ENCODE peak calls at places on chromosomes 11 and 22, in five cellular contexts. L is NB4, P is endodermal cell, E is WERI-Rb-1, M is OCI-LY7. U is an unnamed sample.
A peak's percentile ranks its signal among the peaks of the same experiment; 100 is the strongest.

GRCh38 chr11:67006029-67006884 is 16.7 kb upstream of the SYT12 start:
- DNase-seq in P (peak; percentile 86), E (peak; percentile 28), M (peak; percentile 88), L (peak; percentile 85), U (no peak)

GRCh38 chr22:29570456-29570855 is 10.5 kb downstream of the NIPSNAP1 start:
- DNase-seq in E (no peak), M (no peak), L (no peak), P (no peak), U (no peak)

GRCh38 chr11:110779108-110779507 is 66.9 kb upstream of the ARHGAP20 start:
- DNase-seq in M (no peak), P (no peak), L (no peak), E (no peak), U (no peak)

GRCh38 chr11:114307524-114308203 is 11.5 kb downstream of the NNMT start:
- DNase-seq in L (peak; percentile 7), M (no peak), P (no peak), E (no peak), U (no peak)

GRCh38 chr11:78030429-78031325 is 7.6 kb upstream of the KCTD14 start:
- DNase-seq in P (peak; percentile 59), E (no peak), L (no peak), M (no peak), U (no peak)

GRCh38 chr11:128888034-128888985 is 2.8 kb upstream of the KCNJ5 start:
- DNase-seq in M (no peak), P (peak; percentile 85), L (no peak), E (peak; percentile 26), U (no peak)

GRCh38 chr11:103091024-103091423 is 936 bp downstream of the DCUN1D5 start:
- DNase-seq in L (peak; percentile 59), P (peak; percentile 60), E (no peak), M (peak; percentile 21), U (no peak)

GRCh38 chr11:118895093-118896039 is 11.7 kb downstream of the CXCR5 start:
- DNase-seq in L (no peak), P (peak; percentile 71), E (no peak), M (peak; percentile 90), U (peak; percentile 94)

GRCh38 chr22:37906364-37907008 is 389 bp downstream of the MICALL1 start:
- DNase-seq in L (peak; percentile 32), E (no peak), M (peak; percentile 35), P (no peak), U (peak; percentile 89)

GRCh38 chr11:73173755-73174494 is 31.8 kb upstream of the FCHSD2 start:
- DNase-seq in E (no peak), M (no peak), P (no peak), L (no peak), U (peak; percentile 82)

GRCh38 chr11:11408436-11409221 is 55.6 kb upstream of the CSNK2A3 start:
- DNase-seq in L (no peak), M (no peak), E (no peak), P (no peak), U (no peak)

GRCh38 chr11:130442728-130443127 is 5.7 kb upstream of the ADAMTS15 start:
- DNase-seq in P (no peak), M (no peak), L (no peak), E (no peak), U (no peak)

GRCh38 chr11:11960687-11961086 is 47.7 kb downstream of the DKK3 start:
- DNase-seq in E (no peak), P (no peak), M (no peak), L (no peak), U (no peak)

GRCh38 chr11:122201126-122201525 is 85.1 kb upstream of the BLID start:
- DNase-seq in P (no peak), M (no peak), L (no peak), E (no peak), U (no peak)
- H3K4me3 ChIP-seq in P (no peak overlapping the region), M (no peak overlapping the region), L (no peak overlapping the region), E (no peak overlapping the region), U (no peak overlapping the region)

GRCh38 chr11:2886936-2887335 is 1.4 kb upstream of the CDKN1C start:
- DNase-seq in E (no peak), L (no peak), P (no peak), M (no peak), U (peak; percentile 77)

GRCh38 chr11:2885676-2886081 is at the start of gene CDKN1C:
- DNase-seq in P (peak; percentile 95), L (peak; percentile 75), E (peak; percentile 88), M (peak; percentile 82), U (peak; percentile 95)

GRCh38 chr11:2887526-2888195 is 2.1 kb upstream of the CDKN1C start:
- DNase-seq in M (no peak), E (no peak), P (no peak), L (no peak), U (peak; percentile 75)

GRCh38 chr11:2885017-2885675 is 429 bp downstream of the CDKN1C start:
- DNase-seq in L (peak; percentile 63), M (no peak), E (peak; percentile 66), P (peak; percentile 82), U (peak; percentile 91)

GRCh38 chr11:2886191-2886894 is 768 bp upstream of the CDKN1C start:
- DNase-seq in P (peak; percentile 86), E (peak; percentile 74), M (peak; percentile 30), L (no peak), U (peak; percentile 91)
- TF ChIP-seq CTCF in P (peak; percentile 60), E (peak; percentile 66), M (no peak), L (no peak), U (no peak)

GRCh38 chr22:36775966-36776669 is at the start of gene IFT27:
- DNase-seq in P (peak; percentile 99), M (peak; percentile 99), L (peak; percentile 97), E (peak; percentile 98), U (peak; percentile 97)
- H3K4me3 ChIP-seq in P (peak within 1 kb of the TSS; percentile 87), M (peak within 1 kb of the TSS; percentile 76), L (peak within 1 kb of the TSS; percentile 59), E (peak within 1 kb of the TSS; percentile 61), U (peak within 1 kb of the TSS; percentile 88)

DNA sequence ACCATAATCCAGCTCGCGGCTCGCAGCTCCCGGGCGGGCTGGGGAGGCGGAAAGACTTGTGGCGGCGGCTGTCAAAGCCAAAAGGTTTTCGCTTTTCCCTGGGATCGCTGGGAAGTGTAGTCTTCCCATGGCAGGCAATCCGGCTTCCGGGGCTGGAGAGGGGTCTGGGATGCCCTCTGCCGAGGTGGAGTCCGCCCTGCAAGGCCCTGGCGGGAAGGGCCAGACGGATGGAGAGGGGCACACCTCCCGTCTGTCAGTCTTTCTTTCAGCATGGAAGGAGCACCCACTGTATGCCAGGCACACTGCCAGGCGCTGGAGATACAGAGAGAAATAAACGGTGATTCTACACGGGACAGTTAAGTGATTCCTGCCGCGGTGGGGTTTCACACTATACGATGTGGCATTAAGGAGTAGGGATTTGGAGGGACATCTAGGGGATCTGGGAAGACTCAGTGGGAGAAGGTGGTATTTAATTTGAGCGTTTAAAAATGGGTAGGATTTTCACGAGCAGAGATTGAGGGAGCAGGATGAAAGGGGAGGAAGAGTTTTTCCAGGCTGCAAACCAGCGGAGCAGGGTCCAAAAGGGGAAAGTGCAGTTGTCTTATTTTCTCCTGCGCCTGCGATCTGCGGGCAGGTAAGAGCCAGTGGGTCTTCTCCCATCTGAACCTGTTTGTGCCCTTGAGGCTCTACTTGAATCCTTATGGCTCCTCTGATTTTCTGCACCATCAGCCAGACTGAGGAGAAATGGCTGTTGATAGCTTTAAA is at the start of gene BACE1:
- DNase-seq in E (peak; percentile 96), P (peak; percentile 97), M (no peak), L (peak; percentile 80), U (peak; percentile 86)
- TF ChIP-seq CTCF in E (peak; percentile 74), P (peak; percentile 68), M (no peak), L (no peak), U (peak; percentile 18)

DNA sequence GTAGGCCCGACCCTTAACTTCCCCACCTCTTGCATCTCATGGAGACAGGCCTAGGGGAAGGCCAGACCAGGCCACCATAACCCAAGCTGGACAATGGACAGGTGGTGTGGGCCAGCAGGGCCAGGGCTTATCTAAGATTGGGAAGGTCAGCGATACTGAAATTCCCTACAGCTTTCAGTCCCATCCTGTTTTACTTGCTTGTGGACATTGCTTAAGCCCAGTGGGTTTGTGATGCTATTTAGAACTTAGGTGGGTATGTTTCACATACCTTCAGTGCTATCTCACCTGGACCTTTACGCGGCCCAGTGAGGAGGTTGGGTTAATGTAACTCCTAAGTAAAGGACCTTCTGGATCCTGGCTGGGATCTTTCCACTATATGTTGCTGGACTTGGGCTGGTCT is 1.7 kb downstream of the FADS2 start:
- DNase-seq in P (no peak), M (no peak), E (peak; percentile 32), L (no peak), U (no peak)
- H3K4me3 ChIP-seq in P (peak overlapping the region; percentile 98), M (no peak overlapping the region), E (peak overlapping the region; percentile 70), L (peak overlapping the region; percentile 74), U (no peak overlapping the region)

GRCh38 chr22:22768885-22769284 is 118.7 kb upstream of the IGLL5 start:
- DNase-seq in E (no peak), M (no peak), L (no peak), P (no peak), U (no peak)

GRCh38 chr22:22771696-22772377 is 115.8 kb upstream of the IGLL5 start:
- DNase-seq in M (no peak), E (peak; percentile 36), L (peak; percentile 19), P (no peak), U (no peak)

GRCh38 chr22:22770881-22771280 is 116.7 kb upstream of the IGLL5 start:
- DNase-seq in M (no peak), L (no peak), P (no peak), E (no peak), U (no peak)

GRCh38 chr22:22769434-22770279 is 118.0 kb upstream of the IGLL5 start:
- DNase-seq in P (no peak), M (no peak), E (no peak), L (no peak), U (no peak)

GRCh38 chr22:22770280-22770871 is 117.2 kb upstream of the IGLL5 start:
- DNase-seq in M (peak; percentile 59), E (peak; percentile 71), P (peak; percentile 95), L (peak; percentile 43), U (no peak)
- TF ChIP-seq CTCF in M (peak; percentile 93), E (peak; percentile 78), P (peak; percentile 92), L (peak; percentile 80), U (peak; percentile 56)

GRCh38 chr11:88507771-88508557 is 170.4 kb upstream of the CTSC start:
- DNase-seq in M (no peak), P (no peak), E (no peak), L (no peak), U (no peak)
- H3K4me3 ChIP-seq in M (no peak overlapping the region), P (peak overlapping the region; percentile 66), E (no peak overlapping the region), L (no peak overlapping the region), U (no peak overlapping the region)

GRCh38 chr11:111852103-111852502 is 19.3 kb downstream of the ALG9 start:
- DNase-seq in M (no peak), E (no peak), L (no peak), P (no peak), U (no peak)

GRCh38 chr11:111849631-111850030 is 21.8 kb downstream of the ALG9 start:
- DNase-seq in E (no peak), P (no peak), L (no peak), M (no peak), U (no peak)

GRCh38 chr11:111855506-111855905 is 15.9 kb downstream of the ALG9 start:
- DNase-seq in P (no peak), L (no peak), M (no peak), E (no peak), U (no peak)

GRCh38 chr11:111851067-111851466 is 20.3 kb downstream of the ALG9 start:
- DNase-seq in M (no peak), E (no peak), P (no peak), L (no peak), U (no peak)

GRCh38 chr11:111851636-111852035 is 19.7 kb downstream of the ALG9 start:
- DNase-seq in E (no peak), L (peak; percentile 34), M (peak; percentile 15), P (no peak), U (no peak)
- TF ChIP-seq CTCF in E (peak; percentile 14), L (peak; percentile 53), M (peak; percentile 74), P (peak; percentile 72), U (no peak)

U was measured in spleen.